ENCODE peak calls at places on chromosome 17, in seven cellular contexts. R is cardiac fibroblast, A is posterior vena cava, V is PC-9, O is EH, P is amniotic epithelial cell, L is NB4. U is an unnamed sample.

GRCh38 chr17:18262641-18263040 is 2.2 kb downstream of the MIEF2 start:
- DNase-seq in R (no peak), A (no peak), V (no peak), O (no peak), P (no peak), L (no peak), U (no peak)

GRCh38 chr17:82419471-82419995 is 1.1 kb upstream of the OGFOD3 start:
- DNase-seq in R (no peak), A (no peak), V (no peak), O (peak), P (no peak), L (no peak), U (peak)

GRCh38 chr17:51860934-51861561 is 297.5 kb downstream of the CA10 start:
- DNase-seq in R (peak), A (no peak), V (no peak), O (no peak), P (no peak), L (peak), U (no peak)

GRCh38 chr17:1039511-1040215 is 42.7 kb downstream of the TIMM22 start:
- DNase-seq in R (peak), A (peak), V (no peak), O (no peak), P (no peak), L (peak), U (no peak)

GRCh38 chr17:1414634-1415033 is 14.6 kb upstream of the YWHAE start:
- DNase-seq in R (no peak), A (no peak), V (no peak), O (no peak), P (no peak), L (no peak), U (no peak)

GRCh38 chr17:82582208-82582607 is 62.7 kb downstream of the FOXK2 start:
- DNase-seq in R (peak), A (no peak), V (no peak), O (peak), P (peak), L (peak), U (no peak)

GRCh38 chr17:21218101-21218500 is 4.1 kb upstream of the TMEM11 start:
- DNase-seq in R (no peak), A (no peak), V (no peak), O (peak), P (peak), L (peak), U (no peak)

GRCh38 chr17:45355087-45355486 is 38.3 kb upstream of the MAP3K14 start:
- DNase-seq in R (no peak), A (peak), V (peak), O (peak), P (no peak), L (no peak), U (no peak)